ENCODE peak calls at places on chromosomes 2 and 18, in eight cellular contexts. D is K562, S is HL-60, G is type B pancreatic cell, J is GM13977, I is ovary, T is heart left ventricle, V is progenitor cell of endocrine pancreas. Z is an unnamed sample.

GRCh38 chr2:73018188-73018825 is 53.2 kb downstream of the SFXN5 start:
- DNase-seq in S (no peak), T (no peak), I (no peak), G (no peak), D (no peak), J (no peak), V (no peak), Z (no peak)

GRCh38 chr2:8549273-8549922 is 132.5 kb upstream of the ID2 start:
- DNase-seq in S (no peak), J (no peak), T (no peak), I (no peak), G (no peak), V (no peak), D (no peak), Z (no peak)

GRCh38 chr2:8620611-8621382 is 61.1 kb upstream of the ID2 start:
- DNase-seq in S (no peak), G (no peak), D (no peak), I (no peak), V (no peak), J (no peak), T (no peak), Z (no peak)

GRCh38 chr18:40094441-40094840 is 1860.6 kb upstream of the PIK3C3 start:
- DNase-seq in S (no peak), J (no peak), G (no peak), V (no peak), I (no peak), D (no peak), T (no peak), Z (no peak)

GRCh38 chr18:50111398-50111797 is 83.5 kb downstream of the MYO5B start:
- DNase-seq in T (no peak), I (no peak), D (no peak), J (peak), S (no peak), G (no peak), V (no peak), Z (no peak)

GRCh38 chr2:172208881-172209325 is 106.2 kb upstream of the DLX2 start:
- DNase-seq in J (no peak), I (no peak), T (no peak), G (no peak), S (peak), V (no peak), D (no peak), Z (no peak)

GRCh38 chr18:8375899-8376512 is 233.2 kb upstream of the RAB12 start:
- DNase-seq in D (no peak), G (no peak), I (no peak), V (no peak), J (no peak), T (no peak), S (no peak), Z (no peak)

GRCh38 chr2:9205963-9206948 is at the start of gene ASAP2:
- DNase-seq in S (peak), V (peak), T (peak), G (peak), J (peak), D (peak), I (peak), Z (peak)

GRCh38 chr2:16121231-16121985 is 181.1 kb downstream of the MYCN start:
- DNase-seq in T (no peak), J (no peak), V (no peak), I (no peak), D (no peak), G (no peak), S (no peak), Z (no peak)

GRCh38 chr2:46569061-46569560 is 89.7 kb downstream of the TMEM247 start:
- DNase-seq in T (peak), G (no peak), J (peak), I (no peak), D (no peak), S (peak), V (no peak), Z (peak)

GRCh38 chr2:216306868-216307267 is 65.4 kb downstream of the MARCHF4 start:
- DNase-seq in S (no peak), T (no peak), I (no peak), G (no peak), D (no peak), J (no peak), V (no peak), Z (no peak)

GRCh38 chr2:192126912-192127311 is 67.8 kb downstream of the TMEFF2 start:
- DNase-seq in I (no peak), S (no peak), J (no peak), V (no peak), T (no peak), D (no peak), G (no peak), Z (no peak)

GRCh38 chr18:9081940-9082339 is 20.6 kb upstream of the NDUFV2 start:
- DNase-seq in S (peak), V (no peak), D (no peak), T (no peak), J (no peak), I (no peak), G (no peak), Z (no peak)

GRCh38 chr2:160484859-160485520 is 8.6 kb downstream of the RBMS1 start:
- DNase-seq in T (no peak), G (no peak), S (no peak), J (no peak), D (no peak), I (no peak), V (no peak), Z (no peak)

GRCh38 chr2:188601391-188601790 is 309.7 kb downstream of the GULP1 start:
- DNase-seq in I (no peak), G (no peak), T (no peak), V (no peak), J (no peak), S (no peak), D (no peak), Z (no peak)

GRCh38 chr2:29209551-29209950 is 94.3 kb downstream of the CLIP4 start:
- DNase-seq in T (no peak), G (no peak), J (no peak), V (no peak), I (no peak), D (no peak), S (no peak), Z (no peak)

GRCh38 chr2:43345391-43345813 is 119.0 kb upstream of the ZFP36L2 start:
- DNase-seq in T (peak), V (no peak), S (no peak), J (no peak), D (no peak), I (no peak), G (no peak), Z (no peak)
- TF ChIP-seq CTCF in T (no peak), V (peak), S (no peak), J (no peak), D (no peak), I (no peak), G (peak), Z (no peak)

DNA sequence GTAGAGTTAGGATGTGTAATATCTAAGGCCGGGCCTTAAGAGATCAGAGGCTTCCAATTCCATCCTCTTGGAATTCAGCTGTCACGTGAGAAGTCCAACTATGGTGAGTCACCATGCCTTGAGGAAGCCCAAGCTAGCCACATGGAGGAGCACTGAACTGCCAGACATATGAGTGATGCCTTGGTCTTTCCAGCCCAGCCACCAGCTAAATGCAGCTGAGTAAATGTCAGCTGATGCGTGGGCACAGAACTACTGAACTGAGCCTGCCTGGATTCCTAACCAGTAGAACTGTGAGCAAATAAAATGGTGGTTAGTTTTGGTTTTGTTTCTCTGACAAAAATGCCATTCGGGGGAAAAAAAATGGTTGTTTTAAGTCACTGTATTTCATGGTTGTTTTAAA is 153.7 kb upstream of the SERTAD2 start:
- DNase-seq in T (no peak), S (no peak), G (no peak), D (no peak), V (no peak), I (no peak), J (peak), Z (peak)
- TF ChIP-seq CTCF in T (no peak), S (no peak), G (no peak), D (no peak), V (no peak), I (no peak), J (no peak), Z (no peak)

GRCh38 chr2:109031481-109032228 is 42.6 kb upstream of the EDAR start:
- DNase-seq in S (peak), T (peak), J (peak), G (no peak), V (peak), I (peak), D (peak), Z (peak)
- TF ChIP-seq CTCF in S (no peak), T (no peak), J (no peak), G (peak), V (peak), I (no peak), D (no peak), Z (no peak)

GRCh38 chr2:14448340-14448739 is 184.2 kb upstream of the LRATD1 start:
- DNase-seq in D (no peak), V (no peak), I (no peak), T (no peak), S (no peak), J (no peak), G (no peak), Z (no peak)

GRCh38 chr2:14454102-14454676 is 178.3 kb upstream of the LRATD1 start:
- DNase-seq in D (no peak), J (no peak), S (no peak), T (no peak), V (no peak), G (no peak), I (no peak), Z (no peak)

GRCh38 chr2:14445670-14446069 is 186.8 kb upstream of the LRATD1 start:
- DNase-seq in V (no peak), T (no peak), G (no peak), I (no peak), J (no peak), D (no peak), S (no peak), Z (no peak)

DNA sequence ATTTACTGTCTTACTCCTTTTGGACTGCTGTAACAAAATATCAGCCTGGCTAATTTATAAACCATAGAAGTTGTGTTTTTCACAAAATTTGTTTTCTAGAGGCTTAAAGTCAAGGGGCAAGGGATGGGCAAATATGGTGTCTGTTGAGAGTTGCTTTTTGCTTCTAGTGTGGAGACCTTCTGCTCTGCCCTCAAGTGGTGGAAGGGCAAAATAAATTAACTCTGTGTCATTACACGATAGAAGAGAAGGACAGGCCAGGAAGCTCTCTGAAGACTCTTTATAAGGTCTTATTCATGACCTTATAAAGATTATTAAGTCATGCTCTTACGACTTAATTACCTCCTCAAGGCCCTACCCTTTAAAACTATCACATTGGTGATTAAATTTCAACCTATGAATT is 181.2 kb upstream of the LRATD1 start:
- DNase-seq in I (no peak), T (no peak), J (no peak), S (no peak), G (no peak), D (no peak), V (no peak), Z (no peak)
- TF ChIP-seq CTCF in I (no peak), T (no peak), J (peak), S (no peak), G (peak), D (no peak), V (no peak), Z (peak)

Z was measured in GM20000.